ENCODE peak calls at places on chromosomes 6 and 20, in four cellular contexts. One of them, this sample, is unnamed.

GRCh38 chr6:118501099-118501498 is 47.0 kb upstream of the PLN start:
- DNase-seq in hepatocyte: no peak
- DNase-seq in GM12865: no peak
- DNase-seq in B cell: no peak
- DNase-seq in this sample: no peak

GRCh38 chr6:6772751-6773150 is 184.2 kb downstream of the LY86 start:
- DNase-seq in hepatocyte: no peak
- DNase-seq in GM12865: no peak
- DNase-seq in B cell: no peak
- DNase-seq in this sample: no peak

GRCh38 chr6:112780498-112781096 is 433.5 kb downstream of the RFPL4B start:
- DNase-seq in hepatocyte: peak
- DNase-seq in GM12865: peak
- DNase-seq in B cell: peak
- DNase-seq in this sample: peak

GRCh38 chr6:75563032-75563431 is 38.6 kb upstream of the SENP6 start:
- DNase-seq in hepatocyte: peak
- DNase-seq in GM12865: peak
- DNase-seq in B cell: no peak
- DNase-seq in this sample: peak

GRCh38 chr20:17622086-17622850 is 52.4 kb downstream of the DSTN start:
- DNase-seq in hepatocyte: no peak
- DNase-seq in GM12865: no peak
- DNase-seq in B cell: no peak
- DNase-seq in this sample: peak

GRCh38 chr6:13404115-13404891 is 76.0 kb upstream of the TBC1D7 start:
- DNase-seq in hepatocyte: no peak
- DNase-seq in GM12865: no peak
- DNase-seq in B cell: no peak
- DNase-seq in this sample: no peak

GRCh38 chr6:152952045-152952444 is 30.8 kb downstream of the FBXO5 start:
- DNase-seq in hepatocyte: no peak
- DNase-seq in GM12865: no peak
- DNase-seq in B cell: no peak
- DNase-seq in this sample: no peak

GRCh38 chr20:63947638-63948456 is 8.4 kb downstream of the UCKL1 start:
- DNase-seq in hepatocyte: no peak
- DNase-seq in GM12865: no peak
- DNase-seq in B cell: peak
- DNase-seq in this sample: no peak

GRCh38 chr6:138622967-138623366 is 123.7 kb upstream of the NHSL1 start:
- DNase-seq in hepatocyte: no peak
- DNase-seq in GM12865: no peak
- DNase-seq in B cell: no peak
- DNase-seq in this sample: no peak

GRCh38 chr20:7497985-7498384 is 442.3 kb downstream of the HAO1 start:
- DNase-seq in hepatocyte: no peak
- DNase-seq in GM12865: no peak
- DNase-seq in B cell: no peak
- DNase-seq in this sample: no peak

GRCh38 chr20:3010985-3011723 is 32.3 kb upstream of the GNRH2 start:
- DNase-seq in hepatocyte: no peak
- DNase-seq in GM12865: no peak
- DNase-seq in B cell: no peak
- DNase-seq in this sample: no peak

DNA sequence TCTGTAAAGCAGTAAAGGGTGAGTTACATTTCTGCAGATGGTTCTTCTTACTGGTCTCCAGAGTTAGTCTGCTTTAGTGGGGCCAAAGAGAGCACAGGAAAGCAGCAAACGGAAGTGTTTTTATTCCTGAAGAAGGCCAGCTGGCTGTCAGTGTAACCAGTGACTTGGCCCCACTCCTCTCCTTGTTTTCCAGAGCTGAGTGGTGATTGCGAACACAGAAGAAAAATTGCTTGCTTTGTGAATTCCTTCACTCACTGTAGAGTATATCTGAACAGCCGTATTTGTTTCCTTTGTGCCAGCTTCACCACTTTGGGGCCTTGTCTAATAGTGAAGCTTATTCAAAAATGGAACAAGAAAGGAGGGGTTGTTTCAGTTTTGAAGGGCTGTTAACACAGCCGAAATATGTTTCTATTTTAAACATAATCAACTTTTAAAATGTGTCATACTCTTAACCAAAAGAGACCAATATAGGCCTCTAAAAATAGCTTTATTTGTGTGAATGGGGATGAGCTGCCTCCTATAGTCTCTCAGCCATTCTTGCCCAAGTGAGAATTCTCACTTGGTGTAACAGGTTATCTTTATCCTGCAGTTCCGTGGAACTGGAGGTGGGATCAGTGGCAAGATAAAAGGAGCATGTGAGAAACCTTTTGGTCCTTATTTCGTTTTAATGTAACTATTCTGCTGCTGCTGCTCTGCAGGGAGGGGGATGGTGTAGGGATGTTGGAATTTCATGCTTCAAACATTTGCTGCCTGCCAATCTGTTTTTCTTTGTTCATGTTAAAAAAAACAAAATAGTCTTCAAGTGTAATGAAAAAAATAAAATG is 37.8 kb downstream of the ZC2HC1B start:
- DNase-seq in hepatocyte: peak
- DNase-seq in GM12865: peak
- DNase-seq in B cell: no peak
- DNase-seq in this sample: peak
- TF ChIP-seq CTCF in hepatocyte: no peak
- TF ChIP-seq CTCF in GM12865: no peak
- TF ChIP-seq CTCF in B cell: no peak
- TF ChIP-seq CTCF in this sample: no peak

GRCh38 chr6:168618546-168619315 is 177.7 kb downstream of the SMOC2 start:
- DNase-seq in hepatocyte: no peak
- DNase-seq in GM12865: no peak
- DNase-seq in B cell: no peak
- DNase-seq in this sample: no peak

GRCh38 chr6:168615837-168616236 is 174.9 kb downstream of the SMOC2 start:
- DNase-seq in hepatocyte: no peak
- DNase-seq in GM12865: no peak
- DNase-seq in B cell: no peak
- DNase-seq in this sample: no peak

GRCh38 chr6:168612586-168612985 is 171.6 kb downstream of the SMOC2 start:
- DNase-seq in hepatocyte: no peak
- DNase-seq in GM12865: no peak
- DNase-seq in B cell: no peak
- DNase-seq in this sample: no peak

GRCh38 chr6:168619560-168620314 is 178.8 kb downstream of the SMOC2 start:
- DNase-seq in hepatocyte: no peak
- DNase-seq in GM12865: no peak
- DNase-seq in B cell: no peak
- DNase-seq in this sample: no peak

GRCh38 chr6:168616807-168617756 is 176.1 kb downstream of the SMOC2 start:
- DNase-seq in hepatocyte: peak
- DNase-seq in GM12865: no peak
- DNase-seq in B cell: no peak
- DNase-seq in this sample: no peak
- TF ChIP-seq CTCF in hepatocyte: peak
- TF ChIP-seq CTCF in GM12865: no peak
- TF ChIP-seq CTCF in B cell: no peak
- TF ChIP-seq CTCF in this sample: no peak

GRCh38 chr6:1388081-1388926 is 1.1 kb upstream of the FOXF2 start:
- DNase-seq in hepatocyte: no peak
- DNase-seq in GM12865: no peak
- DNase-seq in B cell: no peak
- DNase-seq in this sample: peak
- TF ChIP-seq CTCF in hepatocyte: no peak
- TF ChIP-seq CTCF in GM12865: no peak
- TF ChIP-seq CTCF in B cell: no peak
- TF ChIP-seq CTCF in this sample: no peak

DNA sequence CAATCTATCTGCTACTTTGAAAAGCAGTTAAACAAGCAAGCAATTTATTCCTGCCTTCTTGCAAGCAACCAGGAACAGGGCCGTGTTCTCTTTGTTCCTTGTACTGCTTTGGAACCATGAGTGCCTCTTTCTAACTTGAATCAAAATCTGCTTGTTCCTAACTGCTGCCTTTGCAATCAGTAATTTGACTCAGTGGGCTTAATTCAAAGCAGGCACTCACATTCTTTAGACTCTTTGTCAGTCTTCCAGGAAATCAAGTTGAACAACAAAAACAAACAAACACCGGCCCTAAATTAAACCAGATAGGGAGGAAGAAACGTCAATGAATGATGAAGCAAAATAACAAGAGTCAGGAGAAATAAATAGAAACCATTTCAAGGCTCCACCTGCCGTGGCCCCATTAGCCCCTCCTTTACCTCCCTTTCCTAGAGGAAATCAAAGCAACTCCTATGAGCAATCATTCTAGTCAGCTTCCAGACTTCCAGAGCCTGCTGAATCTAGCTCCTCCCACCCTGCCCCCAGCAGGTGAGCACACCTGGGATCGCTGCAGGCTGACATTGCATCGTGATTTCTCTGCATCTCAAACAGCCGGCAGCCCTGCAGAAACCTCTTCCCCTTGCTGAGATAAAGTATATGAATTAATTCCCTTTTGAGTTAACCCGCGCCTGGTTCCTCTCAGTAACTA is 582.2 kb upstream of the FLRT3 start:
- DNase-seq in hepatocyte: peak
- DNase-seq in GM12865: no peak
- DNase-seq in B cell: no peak
- DNase-seq in this sample: no peak
- TF ChIP-seq CTCF in hepatocyte: no peak
- TF ChIP-seq CTCF in GM12865: no peak
- TF ChIP-seq CTCF in B cell: no peak
- TF ChIP-seq CTCF in this sample: no peak

DNA sequence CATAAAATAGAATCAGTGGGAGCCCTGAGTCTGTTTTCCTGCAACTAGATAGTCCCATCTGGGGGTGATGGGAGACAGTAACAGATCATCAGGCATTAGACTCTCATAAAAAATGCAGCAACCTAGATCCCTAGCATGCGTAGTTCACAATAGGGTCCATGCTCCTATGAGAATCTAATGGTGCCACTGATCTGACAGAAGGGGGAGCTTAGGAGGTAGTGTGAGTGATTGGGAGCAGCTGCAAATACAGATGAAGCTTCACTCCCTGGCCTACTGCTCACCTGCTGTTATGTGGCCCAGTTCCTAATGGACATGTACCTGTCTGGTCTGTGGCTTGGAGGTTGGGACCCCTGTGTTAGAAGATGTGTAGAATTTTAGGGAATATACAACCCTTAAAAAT is 904.5 kb upstream of the EPHA7 start:
- DNase-seq in hepatocyte: peak
- DNase-seq in GM12865: peak
- DNase-seq in B cell: no peak
- DNase-seq in this sample: no peak
- TF ChIP-seq CTCF in hepatocyte: peak
- TF ChIP-seq CTCF in GM12865: no peak
- TF ChIP-seq CTCF in B cell: no peak
- TF ChIP-seq CTCF in this sample: peak

GRCh38 chr20:61966492-61967244 is 99.0 kb downstream of the TAF4 start:
- DNase-seq in hepatocyte: no peak
- DNase-seq in GM12865: no peak
- DNase-seq in B cell: no peak
- DNase-seq in this sample: no peak

GRCh38 chr20:61964675-61965605 is 100.7 kb downstream of the TAF4 start:
- DNase-seq in hepatocyte: no peak
- DNase-seq in GM12865: no peak
- DNase-seq in B cell: no peak
- DNase-seq in this sample: no peak

GRCh38 chr20:61963885-61964674 is 101.6 kb downstream of the TAF4 start:
- DNase-seq in hepatocyte: no peak
- DNase-seq in GM12865: no peak
- DNase-seq in B cell: no peak
- DNase-seq in this sample: no peak

GRCh38 chr20:61967300-61967699 is 98.4 kb downstream of the TAF4 start:
- DNase-seq in hepatocyte: no peak
- DNase-seq in GM12865: no peak
- DNase-seq in B cell: no peak
- DNase-seq in this sample: no peak

GRCh38 chr20:61965606-61966491 is 99.8 kb downstream of the TAF4 start:
- DNase-seq in hepatocyte: no peak
- DNase-seq in GM12865: no peak
- DNase-seq in B cell: no peak
- DNase-seq in this sample: no peak
- TF ChIP-seq CTCF in hepatocyte: no peak
- TF ChIP-seq CTCF in GM12865: no peak
- TF ChIP-seq CTCF in B cell: no peak
- TF ChIP-seq CTCF in this sample: no peak

GRCh38 chr6:524803-525202 is 132.1 kb downstream of the HUS1B start:
- DNase-seq in hepatocyte: no peak
- DNase-seq in GM12865: peak
- DNase-seq in B cell: no peak
- DNase-seq in this sample: no peak
- TF ChIP-seq CTCF in hepatocyte: no peak
- TF ChIP-seq CTCF in GM12865: peak
- TF ChIP-seq CTCF in B cell: no peak
- TF ChIP-seq CTCF in this sample: peak

GRCh38 chr6:31464252-31465184 is 33.4 kb upstream of the MICB start:
- DNase-seq in hepatocyte: no peak
- DNase-seq in GM12865: no peak
- DNase-seq in B cell: no peak
- DNase-seq in this sample: no peak
- TF ChIP-seq CTCF in hepatocyte: no peak
- TF ChIP-seq CTCF in GM12865: no peak
- TF ChIP-seq CTCF in B cell: no peak
- TF ChIP-seq CTCF in this sample: no peak

This sample was measured in GM13977.